ENCODE peak calls at places on chromosomes 7 and 10, in six cellular contexts. K is tibial nerve, Y is glomerular endothelial cell, B is AG09319, Z is ELR, X is T follicular helper cell. V is an unnamed sample.

GRCh38 chr7:17447728-17448478 is 149.5 kb downstream of the AHR start:
- DNase-seq in Z (no peak), B (no peak), K (no peak), X (no peak), Y (no peak), V (no peak)

GRCh38 chr10:16644146-16644545 is 122.5 kb upstream of the C1QL3 start:
- DNase-seq in Y (peak), K (no peak), B (no peak), Z (peak), X (no peak), V (no peak)

GRCh38 chr7:2200584-2200980 is 32.2 kb downstream of the MAD1L1 start:
- DNase-seq in B (no peak), X (no peak), Z (no peak), K (no peak), Y (no peak), V (no peak)

GRCh38 chr7:140696024-140696678 is 357 bp upstream of the NDUFB2 start:
- DNase-seq in K (peak), X (peak), Z (peak), B (peak), Y (no peak), V (peak)

GRCh38 chr7:140509789-140510188 is 30.5 kb upstream of the MKRN1 start:
- DNase-seq in X (no peak), Y (no peak), K (no peak), B (no peak), Z (no peak), V (no peak)

GRCh38 chr7:12570529-12571461 is at the start of gene SCIN:
- DNase-seq in B (no peak), K (peak), Y (no peak), X (no peak), Z (peak), V (peak)

GRCh38 chr10:87092861-87093460 is 1.7 kb downstream of the GLUD1 start:
- DNase-seq in Z (peak), B (no peak), X (peak), Y (no peak), K (no peak), V (no peak)

GRCh38 chr10:98028168-98028770 is 2.2 kb downstream of the CRTAC1 start:
- DNase-seq in Z (peak), B (no peak), K (no peak), Y (peak), X (peak), V (peak)

GRCh38 chr7:150405584-150406310 is 26.6 kb downstream of the ZNF775 start:
- DNase-seq in B (no peak), Y (no peak), X (no peak), K (no peak), Z (no peak), V (no peak)

GRCh38 chr10:31765546-31765945 is 163.1 kb downstream of the ARHGAP12 start:
- DNase-seq in X (no peak), K (no peak), B (peak), Z (no peak), Y (no peak), V (no peak)

GRCh38 chr10:60955957-60956425 is 12.0 kb upstream of the RHOBTB1 start:
- DNase-seq in Y (no peak), B (no peak), X (no peak), Z (peak), K (no peak), V (no peak)

GRCh38 chr7:35854311-35854710 is 53.5 kb downstream of the SEPTIN7 start:
- DNase-seq in X (no peak), B (no peak), Z (no peak), Y (no peak), K (no peak), V (no peak)

GRCh38 chr7:135602304-135602703 is 44.6 kb downstream of the NUP205 start:
- DNase-seq in B (no peak), K (no peak), X (no peak), Y (no peak), Z (no peak), V (no peak)

GRCh38 chr10:125344573-125345121 is 184.3 kb upstream of the CTBP2 start:
- DNase-seq in K (no peak), Z (no peak), X (no peak), Y (no peak), B (no peak), V (no peak)